ENCODE peak calls at places on chromosomes 11 and 22, in four cellular contexts. N, K, O and X are unnamed samples.

GRCh38 chr11:77435972-77436371 is 37.9 kb downstream of the PAK1 start:
- DNase-seq in N (no peak), K (no peak), O (no peak), X (no peak)

GRCh38 chr11:17008099-17008498 is 6.1 kb downstream of the PLEKHA7 start:
- DNase-seq in N (no peak), K (no peak), O (no peak), X (no peak)

GRCh38 chr11:119592642-119593041 is 136.4 kb downstream of the NECTIN1 start:
- DNase-seq in N (no peak), K (no peak), O (no peak), X (no peak)

GRCh38 chr22:23023294-23023693 is 47.0 kb upstream of the GNAZ start:
- DNase-seq in N (no peak), K (no peak), O (no peak), X (no peak)

GRCh38 chr22:30866216-30866615 is 102.4 kb downstream of the MORC2 start:
- DNase-seq in N (no peak), K (no peak), O (no peak), X (no peak)

GRCh38 chr11:107218123-107219084 is 200.1 kb upstream of the GUCY1A2 start:
- DNase-seq in N (no peak), K (peak), O (no peak), X (no peak)

GRCh38 chr22:48919187-48919590 is 908.5 kb downstream of the BRD1 start:
- DNase-seq in N (no peak), K (no peak), O (no peak), X (no peak)

GRCh38 chr22:37636949-37637273 is 2.6 kb upstream of the SH3BP1 start:
- DNase-seq in N (no peak), K (no peak), O (no peak), X (no peak)

GRCh38 chr11:22192289-22192641 is 620 bp upstream of the ANO5 start:
- DNase-seq in N (no peak), K (peak), O (no peak), X (no peak)

GRCh38 chr11:64319421-64319761 is 1.5 kb downstream of the PRDX5 start:
- DNase-seq in N (peak), K (peak), O (no peak), X (no peak)

GRCh38 chr11:72243567-72244316 is at the start of gene PHOX2A:
- DNase-seq in N (no peak), K (no peak), O (no peak), X (no peak)

GRCh38 chr22:19822301-19823117 is 32.2 kb downstream of the GNB1L start:
- DNase-seq in N (no peak), K (peak), O (no peak), X (no peak)

GRCh38 chr11:15280393-15280792 is 165.7 kb downstream of the INSC start:
- DNase-seq in N (no peak), K (no peak), O (no peak), X (no peak)

GRCh38 chr11:115470928-115471327 is 33.3 kb downstream of the CADM1 start:
- DNase-seq in N (no peak), K (no peak), O (no peak), X (no peak)

GRCh38 chr22:40236131-40236665 is 58.5 kb downstream of the TNRC6B start:
- DNase-seq in N (no peak), K (no peak), O (no peak), X (no peak)

GRCh38 chr11:86704710-86705109 is 32.3 kb upstream of the ME3 start:
- DNase-seq in N (no peak), K (no peak), O (no peak), X (no peak)

GRCh38 chr22:22767876-22768602 is 119.6 kb upstream of the IGLL5 start:
- DNase-seq in N (no peak), K (no peak), O (no peak), X (no peak)

GRCh38 chr22:42967933-42968332 is 47.0 kb downstream of the PACSIN2 start:
- DNase-seq in N (peak), K (no peak), O (no peak), X (no peak)

GRCh38 chr22:50313600-50313999 is 6.2 kb upstream of the PLXNB2 start:
- DNase-seq in N (no peak), K (peak), O (no peak), X (no peak)

GRCh38 chr11:16924462-16924825 is 89.8 kb downstream of the PLEKHA7 start:
- DNase-seq in N (no peak), K (no peak), O (no peak), X (no peak)

GRCh38 chr22:50530857-50531545 is 1.2 kb upstream of the TYMP start:
- DNase-seq in N (peak), K (peak), O (peak), X (no peak)

GRCh38 chr11:69683764-69684333 is 8.7 kb upstream of the LTO1 start:
- DNase-seq in N (peak), K (no peak), O (no peak), X (no peak)
- TF ChIP-seq CTCF in N (peak), K (peak), O (peak), X (peak)

GRCh38 chr11:130390071-130390758 is 38.2 kb downstream of the ADAMTS8 start:
- DNase-seq in N (peak), K (peak), O (peak), X (peak)
- TF ChIP-seq CTCF in N (peak), K (peak), O (peak), X (peak)

GRCh38 chr11:131349368-131350086 is 20.9 kb upstream of the NTM start:
- DNase-seq in N (no peak), K (no peak), O (no peak), X (no peak)
- TF ChIP-seq CTCF in N (no peak), K (no peak), O (no peak), X (no peak)

GRCh38 chr22:39185601-39186012 is 33.1 kb upstream of the CBX7 start:
- DNase-seq in N (no peak), K (no peak), O (no peak), X (no peak)
- TF ChIP-seq CTCF in N (no peak), K (peak), O (peak), X (peak)

DNA sequence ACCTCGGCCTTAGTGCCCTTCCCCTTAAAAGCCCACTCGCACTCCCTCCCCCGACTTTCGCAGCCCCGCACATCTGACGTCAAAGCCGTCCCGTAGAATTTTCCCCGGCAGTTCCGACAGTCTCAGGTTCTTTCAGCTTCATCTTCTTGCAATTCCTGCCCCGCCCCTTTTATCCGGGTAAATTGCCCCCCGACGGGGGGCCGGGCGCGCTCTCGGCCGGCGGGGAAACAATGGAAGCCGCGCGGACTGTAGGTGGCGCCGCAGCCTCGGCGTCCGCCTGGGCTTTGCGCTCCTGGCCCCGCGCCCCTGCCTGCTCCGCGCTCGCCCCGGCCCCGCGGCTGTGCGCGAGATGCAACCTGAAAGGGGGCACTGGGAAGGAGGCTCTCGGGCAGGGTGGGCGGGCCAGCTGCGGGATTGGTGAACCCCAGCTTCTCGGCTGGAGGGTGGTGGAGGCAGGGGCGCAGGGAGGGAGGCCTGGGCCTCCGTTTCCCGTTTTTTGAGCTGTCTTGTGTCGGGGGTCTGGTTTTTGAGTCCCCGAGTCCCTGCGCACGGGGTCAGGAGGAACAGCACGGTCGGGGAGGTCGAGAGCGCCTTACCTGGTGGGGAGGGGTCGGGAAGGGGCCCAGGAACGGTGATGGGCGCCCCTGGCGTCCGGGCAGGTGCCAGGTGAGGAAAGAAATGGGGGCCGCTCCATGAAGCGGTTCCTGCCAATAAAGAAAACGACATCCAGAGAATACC is 855 bp upstream of the FGF19 start:
- DNase-seq in N (no peak), K (peak), O (no peak), X (no peak)
- TF ChIP-seq CTCF in N (peak), K (peak), O (peak), X (peak)